ENCODE peak calls at places on chromosomes 3 and 15, in ten cellular contexts. R, G, L, Y, M, W, O, K, D and C are unnamed samples.

GRCh38 chr3:128607710-128608048 is 42.9 kb downstream of the RPN1 start:
- DNase-seq in W (no peak), Y (no peak), M (no peak), L (no peak), O (no peak), K (peak; percentile 19), D (peak; percentile 36), R (no peak), G (no peak), C (no peak)

GRCh38 chr3:163838769-163839168 is 1239.5 kb downstream of the SI start:
- DNase-seq in M (no peak), W (no peak), L (no peak), R (no peak), O (no peak), G (no peak), Y (no peak), D (no peak), K (no peak), C (no peak)

GRCh38 chr3:172561894-172562664 is 38.8 kb upstream of the TNFSF10 start:
- DNase-seq in W (no peak), M (no peak), L (no peak), K (no peak), O (no peak), D (no peak), Y (no peak), R (peak; percentile 77), G (no peak), C (no peak)

GRCh38 chr15:63019539-63020109 is 22.9 kb upstream of the TPM1 start:
- DNase-seq in R (no peak), K (no peak), L (peak; percentile 36), O (no peak), W (peak; percentile 70), M (no peak), D (no peak), Y (no peak), G (no peak), C (no peak)

GRCh38 chr3:187084580-187084979 is 54.7 kb downstream of the RPL39L start:
- DNase-seq in M (no peak), D (no peak), W (no peak), K (no peak), L (no peak), G (no peak), R (no peak), Y (no peak), O (no peak), C (no peak)

GRCh38 chr3:33035596-33035995 is 61.4 kb downstream of the GLB1 start:
- DNase-seq in R (no peak), G (peak; percentile 45), K (no peak), W (peak; percentile 32), Y (no peak), L (peak; percentile 38), D (no peak), M (no peak), O (no peak), C (no peak)

GRCh38 chr3:14641346-14641745 is 10.2 kb upstream of the CCDC174 start:
- DNase-seq in D (no peak), R (no peak), Y (no peak), W (no peak), G (no peak), O (no peak), M (no peak), K (no peak), L (no peak), C (no peak)

GRCh38 chr3:117322866-117323265 is 613.3 kb downstream of the TUSC7 start:
- DNase-seq in K (no peak), L (peak; percentile 8), R (no peak), M (no peak), Y (no peak), D (no peak), W (peak; percentile 1), O (no peak), G (peak; percentile 3), C (no peak)

GRCh38 chr15:89116404-89116803 is 28.1 kb downstream of the ABHD2 start:
- DNase-seq in M (no peak), W (no peak), R (no peak), L (peak; percentile 54), O (no peak), K (no peak), Y (no peak), G (no peak), D (no peak), C (no peak)

GRCh38 chr15:41772720-41773331 is 1.5 kb upstream of the MAPKBP1 start:
- DNase-seq in D (peak; percentile 72), L (peak; percentile 49), R (no peak), Y (peak; percentile 49), M (peak; percentile 79), W (peak; percentile 88), O (peak; percentile 66), G (peak; percentile 82), K (peak; percentile 81), C (no peak)